ENCODE peak calls at places on chromosomes 5 and 9, in eight cellular contexts. F is PC-3; S is epithelial cell of esophagus; A is cardiac muscle cell; C is adrenal gland; H is gastrocnemius medialis; G is CD8-positive, alpha-beta T cell; Y is coronary artery. W is an unnamed sample.

GRCh38 chr5:168793844-168794837 is 215.0 kb upstream of the PANK3 start:
- DNase-seq in F (no peak), S (peak), A (no peak), C (peak), H (no peak), G (no peak), Y (no peak), W (peak)

GRCh38 chr9:109289931-109290330 is 30.9 kb downstream of the EPB41L4B start:
- DNase-seq in F (no peak), S (peak), A (no peak), C (no peak), H (no peak), G (no peak), Y (no peak), W (no peak)

GRCh38 chr9:123368481-123369153 is 12.6 kb downstream of the CRB2 start:
- DNase-seq in F (no peak), S (no peak), A (no peak), C (no peak), H (no peak), G (no peak), Y (no peak), W (no peak)

GRCh38 chr5:172048170-172048422 is 41.7 kb upstream of the FBXW11 start:
- DNase-seq in F (no peak), S (no peak), A (no peak), C (no peak), H (no peak), G (no peak), Y (no peak), W (no peak)

GRCh38 chr5:179263391-179264052 is 81.7 kb downstream of the ADAMTS2 start:
- DNase-seq in F (no peak), S (no peak), A (no peak), C (no peak), H (no peak), G (no peak), Y (no peak), W (no peak)

GRCh38 chr5:134041570-134042411 is 37.0 kb upstream of the VDAC1 start:
- DNase-seq in F (no peak), S (no peak), A (no peak), C (no peak), H (no peak), G (no peak), Y (no peak), W (no peak)

GRCh38 chr5:66967826-66968262 is 228.8 kb downstream of the CD180 start:
- DNase-seq in F (no peak), S (peak), A (no peak), C (peak), H (no peak), G (no peak), Y (no peak), W (no peak)

GRCh38 chr5:142000709-142001484 is 11.9 kb downstream of the GNPDA1 start:
- DNase-seq in F (peak), S (peak), A (peak), C (no peak), H (no peak), G (no peak), Y (no peak), W (peak)

DNA sequence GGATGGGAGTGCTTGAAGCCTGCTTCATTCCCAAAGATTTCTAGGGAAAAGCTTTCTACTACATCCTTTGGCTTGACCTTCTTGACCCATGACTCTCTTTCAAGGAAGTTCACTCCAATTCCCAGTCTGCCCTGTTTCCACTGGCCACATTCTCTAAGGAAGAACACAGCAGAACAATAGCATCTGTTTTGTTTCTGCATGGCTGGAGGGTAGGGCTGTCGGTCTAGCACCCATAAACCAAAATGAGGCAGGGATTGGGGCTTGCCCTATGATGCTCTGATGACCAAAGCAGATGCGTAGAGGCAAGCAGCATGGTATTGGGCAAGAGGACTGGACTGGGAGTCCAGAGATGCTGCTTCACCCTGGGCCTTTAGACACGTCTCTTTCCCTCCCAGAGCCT is 24.1 kb downstream of the GOLGA2 start:
- DNase-seq in F (no peak), S (no peak), A (no peak), C (no peak), H (no peak), G (no peak), Y (no peak), W (no peak)
- H3K4me3 ChIP-seq in F (no peak), S (no peak), A (no peak), C (no peak), H (no peak), G (no peak), Y (no peak), W (no peak)

GRCh38 chr9:126232461-126232860 is 94.2 kb upstream of the MVB12B start:
- DNase-seq in F (peak), S (peak), A (no peak), C (no peak), H (no peak), G (no peak), Y (no peak), W (no peak)
- H3K4me3 ChIP-seq in F (no peak), S (no peak), A (no peak), C (no peak), H (no peak), G (no peak), Y (no peak), W (no peak)

DNA sequence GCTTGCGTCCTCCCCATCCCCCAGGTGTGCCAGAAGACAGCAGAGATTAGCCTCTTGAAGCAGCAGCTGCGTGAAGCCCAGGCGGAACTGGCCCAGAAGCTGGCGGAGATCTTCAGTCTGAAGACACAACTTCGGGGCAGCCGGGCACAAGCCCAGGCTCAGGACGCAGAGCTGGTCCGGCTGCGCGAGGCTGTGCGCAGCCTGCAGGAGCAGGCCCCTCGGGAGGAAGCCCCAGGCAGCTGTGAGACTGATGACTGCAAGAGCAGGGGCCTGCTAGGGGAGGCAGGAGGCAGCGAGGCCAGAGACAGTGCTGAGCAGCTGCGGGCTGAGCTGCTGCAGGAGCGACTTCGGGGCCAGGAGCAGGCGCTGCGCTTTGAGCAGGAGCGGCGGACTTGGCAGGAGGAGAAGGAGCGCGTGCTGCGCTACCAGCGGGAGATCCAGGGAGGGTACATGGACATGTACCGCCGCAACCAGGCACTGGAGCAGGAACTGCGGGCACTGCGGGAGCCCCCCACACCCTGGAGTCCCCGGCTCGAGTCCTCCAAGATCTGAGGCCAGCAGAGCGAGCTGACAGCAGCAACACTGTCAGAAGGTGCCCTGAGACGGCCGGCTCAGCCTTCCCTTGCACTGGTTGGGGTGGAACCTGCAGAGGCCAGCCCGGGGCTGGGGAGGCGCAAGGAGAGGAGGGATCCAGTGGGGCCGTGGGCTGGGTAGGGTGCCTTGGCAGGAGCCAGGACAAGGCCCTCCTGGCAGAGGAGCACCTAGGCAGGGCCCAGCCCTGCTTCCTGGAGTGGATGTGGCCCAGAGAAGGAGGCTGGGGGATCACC is 8.3 kb downstream of the N4BP3 start:
- DNase-seq in F (no peak), S (no peak), A (no peak), C (no peak), H (peak), G (no peak), Y (no peak), W (peak)
- H3K4me3 ChIP-seq in F (peak), S (no peak), A (no peak), C (no peak), H (peak), G (peak), Y (no peak), W (peak)

GRCh38 chr5:173890195-173890951 is 2.2 kb downstream of the CPEB4 start:
- DNase-seq in F (peak), S (peak), A (peak), C (peak), H (peak), G (no peak), Y (no peak), W (peak)
- H3K4me3 ChIP-seq in F (peak), S (peak), A (peak), C (peak), H (peak), G (no peak), Y (peak), W (peak)

GRCh38 chr9:19464061-19464763 is 55.4 kb downstream of the ACER2 start:
- DNase-seq in F (no peak), S (no peak), A (no peak), C (no peak), H (no peak), G (no peak), Y (no peak), W (no peak)
- H3K4me3 ChIP-seq in F (peak), S (peak), A (no peak), C (no peak), H (peak), G (peak), Y (peak), W (peak)

DNA sequence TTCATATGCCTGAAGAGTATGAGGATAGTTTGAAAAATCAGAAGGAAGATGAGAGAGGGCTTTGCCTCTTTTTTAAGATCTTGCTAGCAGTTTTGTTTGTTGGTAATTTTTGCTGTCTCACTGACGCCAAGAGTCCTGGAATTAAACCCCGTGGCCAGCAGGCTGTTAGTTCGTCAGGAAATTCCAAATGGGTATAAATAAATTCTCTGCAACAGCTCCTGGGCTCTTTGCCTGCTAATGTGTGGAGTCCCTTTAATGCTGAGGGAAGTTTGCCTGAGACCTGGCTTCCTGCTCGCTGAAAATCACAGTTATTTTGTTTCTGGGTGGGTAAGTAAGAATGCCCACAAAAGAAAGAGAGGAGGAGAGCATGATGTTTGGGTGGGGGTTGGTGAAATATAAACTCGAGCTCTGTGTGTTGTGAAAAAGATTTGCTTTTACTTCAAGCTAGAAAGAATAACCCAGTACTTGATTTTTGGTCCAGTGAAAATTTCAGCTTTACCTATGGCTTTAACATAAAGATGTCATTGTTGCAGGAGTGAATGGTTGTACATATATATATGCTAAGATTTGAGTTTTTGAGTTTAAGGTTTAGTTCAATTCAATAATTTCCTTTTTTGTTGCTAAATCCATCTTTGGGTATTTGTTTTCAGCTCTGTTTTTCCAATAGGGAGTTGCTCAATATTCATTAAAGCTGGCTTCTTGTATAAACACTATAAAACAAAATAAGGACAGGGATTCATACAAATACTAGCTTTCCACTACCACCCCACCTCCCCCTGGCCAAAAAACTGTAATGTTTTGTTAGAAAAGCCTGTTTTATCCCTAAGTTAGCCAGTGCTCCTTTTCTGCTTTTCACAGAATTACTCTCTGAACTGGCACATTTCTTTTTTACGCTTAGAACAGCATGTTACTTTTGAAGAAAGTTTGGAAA is 147.8 kb upstream of the DMRT1 start:
- DNase-seq in F (no peak), S (no peak), A (no peak), C (peak), H (peak), G (no peak), Y (no peak), W (no peak)
- H3K4me3 ChIP-seq in F (peak), S (no peak), A (no peak), C (no peak), H (peak), G (no peak), Y (peak), W (no peak)

DNA sequence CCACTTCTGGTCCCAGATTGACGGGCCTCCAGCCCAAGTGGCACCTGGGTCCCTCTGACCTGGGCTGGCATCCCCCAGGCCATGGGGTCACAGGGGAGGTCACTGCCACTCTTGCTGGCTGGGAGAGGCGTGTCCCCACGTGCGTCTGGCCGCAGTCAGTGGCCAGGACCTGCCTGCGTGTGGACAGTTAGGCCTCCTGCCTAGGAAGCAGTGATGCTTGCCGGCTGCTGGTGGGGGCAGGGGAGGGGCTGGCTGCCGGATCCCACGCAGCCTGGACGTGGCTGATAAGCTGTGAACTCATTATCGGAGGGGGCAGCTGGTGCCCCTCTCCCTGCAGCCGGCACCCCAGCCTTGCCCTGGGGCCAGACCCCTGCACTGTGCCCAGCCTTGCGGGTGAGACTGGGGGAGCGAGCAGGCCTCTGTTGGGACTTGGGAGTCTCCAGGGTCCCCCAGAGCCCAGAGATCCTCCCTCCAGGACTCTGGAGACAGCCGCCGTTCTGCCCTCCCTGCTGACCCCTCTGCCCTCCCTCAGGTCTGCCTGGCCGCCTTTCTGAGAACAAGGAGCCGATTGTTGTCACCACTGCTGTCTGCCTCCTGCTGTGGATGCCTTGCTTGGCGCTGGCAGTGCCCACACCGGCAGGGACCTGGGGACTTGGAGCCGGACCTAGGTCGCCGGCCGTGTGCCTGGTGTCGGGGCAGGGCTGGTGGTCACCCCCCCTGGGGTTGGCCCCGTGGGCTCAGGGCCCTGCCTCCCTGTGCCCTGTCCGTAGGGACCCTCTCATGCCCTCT is 12.3 kb downstream of the RXRA start:
- DNase-seq in F (no peak), S (no peak), A (no peak), C (peak), H (no peak), G (no peak), Y (no peak), W (no peak)
- H3K4me3 ChIP-seq in F (no peak), S (no peak), A (no peak), C (no peak), H (peak), G (no peak), Y (peak), W (no peak)